ENCODE peak calls at places on chromosomes 16 and 17, in seven cellular contexts. G is tibial nerve, Z is PC-3, W is adrenal gland, H is left ventricle myocardium inferior, Y is body of pancreas, B is stomach. O is an unnamed sample.

GRCh38 chr16:47858333-47859067 is 297.3 kb downstream of the ABCC12 start:
- DNase-seq in H (no peak), B (no peak), W (peak; percentile 30), G (no peak), Y (no peak), Z (no peak), O (no peak)

GRCh38 chr16:67396159-67396774 is 3.0 kb upstream of the TPPP3 start:
- DNase-seq in B (peak; percentile 84), Y (peak; percentile 87), Z (peak; percentile 70), W (peak; percentile 78), G (peak; percentile 55), H (peak; percentile 79), O (peak; percentile 79)

GRCh38 chr16:27193300-27193990 is 9.9 kb upstream of the KDM8 start:
- DNase-seq in G (no peak), Z (no peak), H (no peak), W (no peak), Y (no peak), B (no peak), O (no peak)

GRCh38 chr17:66652840-66653507 is 181.9 kb upstream of the CACNG5 start:
- DNase-seq in W (no peak), G (no peak), B (no peak), H (no peak), Y (no peak), Z (peak; percentile 66), O (peak; percentile 90)

GRCh38 chr17:2369551-2370210 is 31.2 kb downstream of the MNT start:
- DNase-seq in W (no peak), G (no peak), B (no peak), Z (no peak), Y (no peak), H (no peak), O (no peak)

GRCh38 chr17:50689956-50690886 is 17.5 kb downstream of the ANKRD40 start:
- DNase-seq in H (no peak), B (no peak), Y (no peak), W (peak; percentile 64), Z (peak; percentile 28), G (no peak), O (no peak)

GRCh38 chr17:57875109-57876022 is 25.5 kb upstream of the MRPS23 start:
- DNase-seq in B (peak; percentile 71), Y (peak; percentile 65), H (peak; percentile 76), W (peak; percentile 92), Z (peak; percentile 99), G (peak; percentile 68), O (peak; percentile 92)

GRCh38 chr16:84843149-84844048 is 23.6 kb downstream of the CRISPLD2 start:
- DNase-seq in G (no peak), Z (no peak), Y (no peak), W (no peak), H (no peak), B (no peak), O (no peak)

GRCh38 chr17:42843358-42843934 is 934 bp upstream of the AOC2 start:
- DNase-seq in B (no peak), H (no peak), Z (peak; percentile 63), W (peak; percentile 59), Y (peak; percentile 47), G (no peak), O (no peak)

GRCh38 chr17:82392209-82392920 is 20.8 kb downstream of the UTS2R start:
- DNase-seq in B (no peak), Z (no peak), H (no peak), Y (no peak), W (no peak), G (no peak), O (no peak)

GRCh38 chr16:67923414-67924127 is 8.1 kb downstream of the CTRL start:
- DNase-seq in Z (no peak), B (no peak), G (no peak), H (no peak), W (no peak), Y (peak; percentile 48), O (no peak)

GRCh38 chr17:57862410-57862989 is 12.7 kb upstream of the MRPS23 start:
- DNase-seq in Y (no peak), B (no peak), W (no peak), H (no peak), G (no peak), Z (no peak), O (no peak)

GRCh38 chr17:75601057-75601987 is 13.7 kb downstream of the MYO15B start:
- DNase-seq in H (peak; percentile 44), B (peak; percentile 74), G (peak; percentile 47), W (peak; percentile 84), Y (peak; percentile 70), Z (peak; percentile 77), O (no peak)

GRCh38 chr17:4998666-4999428 is 1.1 kb downstream of the KIF1C start:
- DNase-seq in Y (peak; percentile 29), B (peak; percentile 53), Z (peak; percentile 2), H (no peak), G (no peak), W (no peak), O (no peak)

GRCh38 chr17:80204626-80205468 is 15.3 kb downstream of the SGSH start:
- DNase-seq in Z (no peak), Y (no peak), G (no peak), H (no peak), W (no peak), B (no peak), O (no peak)
- H3K27me3 ChIP-seq in Z (no peaks in the 10 kb centered on the region), Y (no peaks in the 10 kb centered on the region), G (no peaks in the 10 kb centered on the region), H (no peaks in the 10 kb centered on the region), W (no peaks in the 10 kb centered on the region), B (no peaks in the 10 kb centered on the region), O (no peaks in the 10 kb centered on the region)

DNA sequence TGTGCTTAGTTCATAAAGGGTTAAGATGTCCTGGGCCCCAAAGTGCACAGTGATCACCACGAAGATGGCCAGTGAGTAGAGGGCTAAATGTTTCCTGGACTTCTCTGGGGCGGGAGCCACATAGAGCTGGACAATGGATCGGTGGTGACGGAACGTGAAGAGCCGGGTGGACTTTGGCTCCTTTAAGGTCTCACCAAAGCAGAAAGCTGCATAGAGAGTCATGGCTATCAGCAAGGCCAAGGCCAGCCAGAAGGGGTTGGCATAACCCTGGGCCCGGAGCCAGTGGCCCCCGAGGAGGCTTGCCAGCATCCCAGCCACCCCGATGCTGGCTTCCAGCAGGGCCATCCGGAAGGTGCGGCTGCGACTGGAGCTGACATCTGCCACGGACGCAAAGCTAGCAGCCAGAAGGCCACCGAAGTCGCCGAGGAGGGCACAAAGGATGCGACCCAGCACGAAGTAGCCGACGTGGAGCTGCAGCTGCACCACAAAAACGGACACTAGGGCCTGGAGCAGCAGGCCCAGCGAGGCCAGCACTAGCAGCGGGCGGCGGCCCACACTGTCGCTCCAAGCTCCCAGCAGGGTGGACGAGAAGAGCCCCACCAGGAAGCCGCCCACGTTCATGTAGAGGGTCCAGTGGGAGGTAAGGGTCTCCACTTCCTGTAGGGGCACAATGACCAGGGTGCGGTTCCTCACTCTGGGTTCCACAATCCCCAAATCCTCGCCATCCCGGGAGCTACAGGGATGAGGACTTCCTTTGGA is 1.0 kb downstream of the SLC46A1 start:
- DNase-seq in H (no peak), W (peak; percentile 73), G (no peak), Y (peak; percentile 58), B (peak; percentile 50), Z (no peak), O (no peak)
- H3K27me3 ChIP-seq in H (peaks cover 25% of the 10 kb centered on the region), W (no peaks in the 10 kb centered on the region), G (no peaks in the 10 kb centered on the region), Y (no peaks in the 10 kb centered on the region), B (no peaks in the 10 kb centered on the region), Z (no peaks in the 10 kb centered on the region), O (no peaks in the 10 kb centered on the region)

DNA sequence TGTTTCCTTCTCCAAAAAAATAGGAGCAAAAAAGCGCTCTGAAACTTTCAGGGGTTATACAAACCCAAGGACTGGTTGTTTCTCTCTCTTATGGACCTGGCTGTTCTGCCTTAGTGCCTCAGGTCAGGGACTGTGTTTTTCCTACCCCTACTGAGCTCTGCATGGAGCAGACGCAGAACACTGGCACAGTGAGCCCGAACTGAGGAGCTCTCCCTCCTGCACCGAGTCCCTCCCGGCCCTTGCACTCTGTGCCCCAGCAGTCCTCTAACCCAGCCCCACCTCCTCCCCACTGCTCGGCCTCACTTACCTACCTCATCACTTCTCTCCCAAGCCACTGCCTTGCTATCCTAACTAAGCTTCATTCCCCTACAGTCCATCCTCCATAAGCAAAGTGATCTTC is 13.8 kb downstream of the MEIOB start:
- DNase-seq in B (no peak), Z (no peak), Y (no peak), W (no peak), G (no peak), H (no peak), O (no peak)
- H3K27me3 ChIP-seq in B (no peaks in the 10 kb centered on the region), Z (no peaks in the 10 kb centered on the region), Y (no peaks in the 10 kb centered on the region), W (peaks cover 26% of the 10 kb centered on the region), G (no peaks in the 10 kb centered on the region), H (peaks cover 59% of the 10 kb centered on the region), O (peaks cover 51% of the 10 kb centered on the region)

DNA sequence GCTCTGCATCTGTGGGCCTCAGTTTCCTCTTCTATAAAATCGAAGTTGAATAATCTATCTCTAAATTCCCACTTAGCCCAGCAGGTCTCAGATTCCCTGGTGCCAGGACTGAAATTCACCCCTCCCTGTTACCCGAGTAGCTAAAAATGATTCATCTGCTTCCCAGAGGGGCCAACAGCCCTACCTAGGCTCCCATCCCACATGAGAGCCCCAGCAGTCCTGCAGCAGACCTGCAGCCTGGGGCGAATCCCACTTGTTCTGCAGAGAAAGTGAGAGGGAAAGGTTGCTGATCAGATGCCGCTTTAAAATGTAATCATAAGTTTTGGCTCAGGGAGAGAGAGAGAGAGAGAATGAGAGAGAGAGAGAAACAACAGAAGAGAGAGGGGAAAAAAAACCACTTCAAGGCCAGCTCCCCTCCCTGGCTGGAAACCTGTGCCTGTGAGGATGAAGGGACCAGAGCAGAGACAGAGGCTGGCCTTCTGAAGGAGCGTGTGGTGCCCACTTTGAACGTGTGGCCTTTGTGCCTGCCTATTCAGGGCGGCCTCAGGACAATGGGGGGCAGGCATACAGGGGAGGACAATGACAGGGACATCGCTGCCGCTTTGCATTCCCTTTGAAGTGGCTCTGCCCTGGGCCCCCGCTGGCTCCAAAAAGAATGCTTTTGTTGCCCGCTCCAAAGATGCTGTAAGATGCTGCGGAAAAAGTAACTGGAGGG is 85.2 kb upstream of the NKD1 start:
- DNase-seq in B (peak; percentile 18), Y (no peak), G (no peak), H (no peak), W (no peak), Z (no peak), O (no peak)
- H3K27me3 ChIP-seq in B (no peaks in the 10 kb centered on the region), Y (no peaks in the 10 kb centered on the region), G (no peaks in the 10 kb centered on the region), H (peaks cover 100% of the 10 kb centered on the region), W (peaks cover 7% of the 10 kb centered on the region), Z (peaks cover 17% of the 10 kb centered on the region), O (peaks cover 33% of the 10 kb centered on the region)

DNA sequence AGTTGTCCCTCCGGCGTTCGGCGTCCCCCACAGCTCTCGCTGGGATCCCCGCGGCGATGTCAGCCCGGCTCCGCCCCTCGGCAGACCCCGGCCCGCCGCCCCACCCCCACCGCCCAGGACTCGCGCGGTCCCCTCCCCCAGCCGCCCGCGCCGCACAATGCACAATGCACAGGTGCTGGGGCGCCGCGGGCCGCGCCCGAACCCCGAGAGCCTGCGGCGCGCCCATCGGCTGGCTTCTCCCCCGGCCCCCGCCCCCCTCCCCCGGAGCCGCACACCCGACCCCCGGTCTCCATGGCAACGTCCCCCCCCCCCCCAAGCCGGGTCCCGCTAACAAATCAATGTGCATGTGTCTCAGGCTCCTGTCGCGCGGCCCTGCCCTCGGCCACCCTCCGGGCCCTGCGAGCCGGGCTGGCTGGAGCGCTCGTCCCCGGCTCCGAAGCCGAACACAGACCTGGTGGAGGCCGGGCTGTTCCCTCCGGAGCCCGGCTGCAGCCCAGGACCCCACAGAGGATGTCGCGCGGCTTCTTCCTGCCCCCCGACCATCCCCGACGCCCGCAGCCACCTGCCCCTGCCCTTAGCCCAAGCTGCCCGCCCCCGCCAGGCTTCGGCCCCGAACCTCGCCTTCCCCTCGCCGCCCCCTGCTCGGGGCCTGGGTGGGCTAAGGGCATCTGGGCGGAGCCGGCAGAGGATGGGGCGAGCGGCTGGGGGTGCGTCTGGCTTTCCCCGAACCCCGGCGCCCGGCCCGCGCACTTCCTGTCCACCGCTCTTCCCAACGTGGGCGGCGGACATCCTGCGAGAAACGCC is 817 bp upstream of the CBX8 start:
- DNase-seq in Y (no peak), Z (no peak), G (no peak), W (no peak), B (no peak), H (no peak), O (no peak)
- H3K27me3 ChIP-seq in Y (peaks cover 48% of the 10 kb centered on the region), Z (peaks cover 51% of the 10 kb centered on the region), G (peaks cover 14% of the 10 kb centered on the region), W (peaks cover 59% of the 10 kb centered on the region), B (peaks cover 49% of the 10 kb centered on the region), H (peaks cover 70% of the 10 kb centered on the region), O (peaks cover 62% of the 10 kb centered on the region)

O was measured in foreskin keratinocyte.